ENCODE peak calls at places on chromosomes 5 and 9, in six cellular contexts. F is AG04450; U is epithelial cell of esophagus; G is lower leg skin; Z is CD8-positive, alpha-beta T cell; W is fibroblast of the aortic adventitia. X is an unnamed sample.

GRCh38 chr9:32378993-32379729 is 5.3 kb upstream of the ACO1 start:
- DNase-seq in F (peak), U (peak), G (no peak), Z (peak), W (peak), X (peak)

GRCh38 chr5:32724526-32724925 is 13.4 kb downstream of the NPR3 start:
- DNase-seq in F (no peak), U (no peak), G (no peak), Z (no peak), W (no peak), X (no peak)

GRCh38 chr5:97854871-97855762 is 672.1 kb upstream of the RIOK2 start:
- DNase-seq in F (peak), U (no peak), G (no peak), Z (no peak), W (peak), X (no peak)

GRCh38 chr9:91178281-91179236 is 183.2 kb downstream of the AUH start:
- DNase-seq in F (no peak), U (no peak), G (peak), Z (no peak), W (no peak), X (no peak)

GRCh38 chr5:157252741-157253465 is 13.0 kb upstream of the CYFIP2 start:
- DNase-seq in F (no peak), U (no peak), G (no peak), Z (peak), W (peak), X (peak)

GRCh38 chr9:28267351-28267750 is 694.1 kb upstream of the C9orf72 start:
- DNase-seq in F (no peak), U (no peak), G (no peak), Z (no peak), W (no peak), X (no peak)

GRCh38 chr9:21542780-21543179 is 60.7 kb upstream of the IFNE start:
- DNase-seq in F (no peak), U (no peak), G (no peak), Z (no peak), W (peak), X (no peak)

GRCh38 chr5:10902145-10902544 is 141.1 kb upstream of the DAP start:
- DNase-seq in F (peak), U (peak), G (no peak), Z (no peak), W (peak), X (no peak)

GRCh38 chr5:129541648-129542251 is 81.7 kb downstream of the ADAMTS19 start:
- DNase-seq in F (no peak), U (peak), G (no peak), Z (no peak), W (no peak), X (no peak)

GRCh38 chr5:105708442-105708841 is 1962.3 kb downstream of the EFNA5 start:
- DNase-seq in F (no peak), U (no peak), G (no peak), Z (no peak), W (no peak), X (no peak)

GRCh38 chr5:177612215-177612673 is 12.3 kb downstream of the B4GALT7 start:
- DNase-seq in F (no peak), U (no peak), G (no peak), Z (no peak), W (no peak), X (no peak)

GRCh38 chr9:131543141-131543540 is 2.2 kb upstream of the PRRT1B start:
- DNase-seq in F (no peak), U (no peak), G (no peak), Z (no peak), W (no peak), X (no peak)

DNA sequence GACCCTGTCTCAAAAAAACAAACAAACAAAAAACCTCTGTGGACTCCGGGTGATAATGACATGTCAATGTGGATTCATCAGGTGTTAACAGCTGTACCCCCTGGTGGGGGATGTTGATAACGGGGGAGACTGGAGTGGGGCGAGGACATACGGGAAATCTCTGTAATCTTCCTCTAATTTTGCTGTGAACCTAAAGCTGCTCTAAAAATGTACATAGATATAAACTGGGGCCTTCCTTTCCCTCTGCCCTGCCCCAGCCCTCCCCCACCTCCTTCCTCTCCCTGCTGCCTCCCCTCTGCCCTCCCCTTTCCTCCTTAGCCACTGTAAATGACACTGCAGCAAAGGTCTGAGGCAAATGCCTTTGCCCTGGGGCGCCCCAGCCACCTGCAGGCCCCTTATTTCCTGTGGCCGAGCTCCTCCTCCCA is 1.4 kb upstream of the CEL start:
- DNase-seq in F (no peak), U (no peak), G (no peak), Z (no peak), W (no peak), X (no peak)
- TF ChIP-seq CTCF in F (no peak), U (no peak), G (no peak), Z (peak), W (no peak), X (no peak)

GRCh38 chr9:126498331-126498730 is 115.4 kb upstream of the LMX1B start:
- DNase-seq in F (no peak), U (no peak), G (no peak), Z (no peak), W (no peak), X (no peak)

GRCh38 chr9:126501383-126502331 is 112.1 kb upstream of the LMX1B start:
- DNase-seq in F (no peak), U (no peak), G (no peak), Z (no peak), W (no peak), X (no peak)

GRCh38 chr9:126500600-126501382 is 112.9 kb upstream of the LMX1B start:
- DNase-seq in F (peak), U (peak), G (peak), Z (peak), W (peak), X (no peak)

GRCh38 chr9:126499005-126499910 is 114.5 kb upstream of the LMX1B start:
- DNase-seq in F (no peak), U (peak), G (no peak), Z (peak), W (peak), X (no peak)

DNA sequence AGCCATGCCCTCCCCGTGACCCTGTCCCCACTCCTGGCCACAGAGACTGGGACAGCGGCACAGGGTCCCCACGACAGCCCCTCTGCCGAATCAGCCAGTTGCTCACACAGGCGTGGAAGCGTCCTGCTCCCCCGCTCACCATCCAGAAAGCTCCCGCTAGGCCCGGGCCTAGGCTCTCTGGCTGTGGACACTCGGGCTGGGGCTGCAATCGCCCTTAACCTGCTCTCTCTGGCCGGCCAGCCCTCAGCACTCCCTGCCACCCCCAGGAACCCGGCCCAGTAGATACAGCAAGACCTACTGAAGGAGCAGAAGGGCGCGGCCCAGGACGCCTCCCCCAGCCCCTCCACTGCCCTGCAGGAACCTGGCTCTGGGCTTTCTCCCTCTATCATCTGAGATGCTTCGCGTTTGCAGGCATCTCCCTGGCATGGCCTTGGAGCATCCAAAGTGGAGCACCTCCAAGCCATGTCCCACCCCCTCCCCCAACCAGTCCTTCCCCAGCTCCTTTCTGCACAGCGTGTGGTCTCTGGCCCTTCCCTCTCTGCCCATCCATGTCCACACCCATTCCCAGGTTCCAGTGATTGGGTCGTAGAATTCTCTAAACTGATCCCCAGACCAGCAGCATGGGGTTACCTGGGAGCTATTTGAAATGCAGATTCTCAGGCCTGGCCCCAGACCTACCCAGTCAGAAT is 113.7 kb upstream of the LMX1B start:
- DNase-seq in F (no peak), U (no peak), G (no peak), Z (no peak), W (no peak), X (no peak)
- H3K4me3 ChIP-seq in F (peak), U (peak), G (no peak), Z (no peak), W (peak), X (peak)

GRCh38 chr5:43608406-43608805 is 5.4 kb downstream of the NNT start:
- DNase-seq in F (no peak), U (no peak), G (no peak), Z (no peak), W (peak), X (no peak)

GRCh38 chr5:43606351-43606750 is 3.4 kb downstream of the NNT start:
- DNase-seq in F (no peak), U (peak), G (no peak), Z (no peak), W (no peak), X (no peak)

GRCh38 chr5:43613370-43613769 is 10.4 kb downstream of the NNT start:
- DNase-seq in F (no peak), U (no peak), G (no peak), Z (no peak), W (no peak), X (no peak)

GRCh38 chr5:43604699-43605098 is 1.7 kb downstream of the NNT start:
- DNase-seq in F (no peak), U (no peak), G (no peak), Z (no peak), W (no peak), X (no peak)

DNA sequence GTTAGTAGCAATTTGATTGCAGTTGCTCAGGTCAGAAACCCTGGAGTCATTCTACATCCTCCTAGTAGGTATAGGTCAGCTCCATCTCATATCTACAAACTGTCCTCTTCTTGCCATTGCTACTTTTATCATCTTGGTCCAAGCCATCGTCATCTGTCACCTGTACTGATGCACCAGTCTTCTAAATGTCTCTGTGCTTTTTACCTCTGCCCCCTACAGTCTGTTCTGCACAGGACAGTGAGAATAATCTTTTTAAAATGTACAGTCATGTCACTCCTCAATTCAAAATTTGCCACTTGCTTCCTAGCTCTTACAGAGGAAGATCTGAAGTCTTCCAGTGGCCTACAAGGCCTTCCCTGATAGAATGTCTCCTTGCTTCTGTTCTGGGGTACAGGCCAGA is 6.8 kb downstream of the NNT start:
- DNase-seq in F (no peak), U (peak), G (no peak), Z (no peak), W (no peak), X (no peak)
- TF ChIP-seq CTCF in F (peak), U (peak), G (no peak), Z (no peak), W (peak), X (peak)

GRCh38 chr9:121271368-121272351 is 3.7 kb downstream of the GSN start:
- DNase-seq in F (no peak), U (no peak), G (peak), Z (no peak), W (peak), X (peak)
- H3K4me3 ChIP-seq in F (peak), U (no peak), G (no peak), Z (no peak), W (peak), X (peak)

GRCh38 chr9:37542488-37542887 is 33.7 kb downstream of the FBXO10 start:
- DNase-seq in F (no peak), U (no peak), G (no peak), Z (no peak), W (no peak), X (no peak)

GRCh38 chr9:37540634-37541033 is 35.5 kb downstream of the FBXO10 start:
- DNase-seq in F (no peak), U (peak), G (no peak), Z (no peak), W (no peak), X (no peak)

GRCh38 chr9:37541465-37541864 is 34.7 kb downstream of the FBXO10 start:
- DNase-seq in F (no peak), U (no peak), G (no peak), Z (no peak), W (no peak), X (no peak)

GRCh38 chr9:37538099-37538498 is 38.1 kb downstream of the FBXO10 start:
- DNase-seq in F (no peak), U (no peak), G (no peak), Z (no peak), W (no peak), X (no peak)

GRCh38 chr9:37539634-37540033 is 36.5 kb downstream of the FBXO10 start:
- DNase-seq in F (no peak), U (no peak), G (no peak), Z (no peak), W (no peak), X (no peak)
- TF ChIP-seq CTCF in F (no peak), U (no peak), G (no peak), Z (no peak), W (no peak), X (no peak)

GRCh38 chr5:38660194-38660668 is 103.8 kb upstream of the LIFR start:
- DNase-seq in F (no peak), U (peak), G (no peak), Z (no peak), W (no peak), X (no peak)
- H3K4me3 ChIP-seq in F (no peak), U (no peak), G (no peak), Z (no peak), W (no peak), X (no peak)

DNA sequence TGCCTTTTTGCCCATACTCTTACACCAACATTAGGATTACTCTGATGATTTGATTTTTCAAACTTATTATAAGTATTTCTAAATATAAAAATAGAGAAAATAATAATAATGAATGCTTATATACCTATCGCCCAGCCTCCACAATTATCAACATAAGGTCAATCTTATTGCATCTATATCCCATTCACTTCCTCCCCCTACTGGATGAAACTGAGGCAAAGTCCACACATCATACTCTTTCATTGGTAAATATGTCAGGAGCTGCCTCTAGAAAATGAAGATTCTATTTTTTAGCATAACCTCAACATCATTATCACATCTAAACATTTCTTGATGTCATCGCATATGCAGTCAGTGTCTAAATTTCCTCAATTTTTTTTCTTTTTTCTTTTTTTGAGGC is 44.3 kb downstream of the SH3RF2 start:
- DNase-seq in F (no peak), U (peak), G (no peak), Z (no peak), W (no peak), X (no peak)
- TF ChIP-seq CTCF in F (peak), U (peak), G (no peak), Z (no peak), W (no peak), X (no peak)

GRCh38 chr5:66828551-66829421 is 232.6 kb downstream of the MAST4 start:
- DNase-seq in F (no peak), U (peak), G (peak), Z (peak), W (peak), X (no peak)
- H3K4me3 ChIP-seq in F (peak), U (peak), G (no peak), Z (peak), W (peak), X (peak)